ENCODE peak calls at places on chromosomes 5 and 9, in eight cellular contexts. M, Q, I, F, C, R, W and A are unnamed samples.
A peak's percentile ranks its signal among the peaks of the same experiment; 100 is the strongest.

GRCh38 chr9:12833701-12834100 is 58.9 kb downstream of the LURAP1L start:
- DNase-seq in M (no peak), Q (no peak), I (no peak), F (no peak), C (no peak), R (no peak), W (no peak), A (no peak)

GRCh38 chr5:147140558-147140957 is 94.3 kb upstream of the STK32A start:
- DNase-seq in M (no peak), Q (no peak), I (no peak), F (no peak), C (no peak), R (no peak), W (no peak), A (no peak)

GRCh38 chr5:172568308-172568923 is 72.6 kb upstream of the NEURL1B start:
- DNase-seq in M (no peak), Q (no peak), I (no peak), F (no peak), C (no peak), R (no peak), W (no peak), A (no peak)

GRCh38 chr5:10668697-10669096 is 92.3 kb downstream of the DAP start:
- DNase-seq in M (peak; percentile 26), Q (no peak), I (no peak), F (no peak), C (peak; percentile 53), R (no peak), W (no peak), A (peak; percentile 37)

GRCh38 chr9:110753734-110754231 is 85.2 kb downstream of the MUSK start:
- DNase-seq in M (peak; percentile 80), Q (peak; percentile 86), I (peak; percentile 72), F (no peak), C (no peak), R (no peak), W (no peak), A (peak; percentile 90)

GRCh38 chr5:78335976-78336375 is 24.4 kb upstream of the SCAMP1 start:
- DNase-seq in M (no peak), Q (no peak), I (no peak), F (no peak), C (no peak), R (no peak), W (no peak), A (no peak)

GRCh38 chr5:56545016-56545415 is 270.3 kb upstream of the MAP3K1 start:
- DNase-seq in M (peak; percentile 37), Q (no peak), I (no peak), F (no peak), C (no peak), R (no peak), W (no peak), A (peak; percentile 12)

GRCh38 chr5:143031781-143032724 is 261.9 kb downstream of the ARHGAP26 start:
- DNase-seq in M (no peak), Q (no peak), I (no peak), F (no peak), C (no peak), R (no peak), W (no peak), A (no peak)

GRCh38 chr5:108461628-108462367 is 79.9 kb upstream of the FBXL17 start:
- DNase-seq in M (peak; percentile 73), Q (peak; percentile 72), I (peak; percentile 49), F (no peak), C (no peak), R (no peak), W (no peak), A (peak; percentile 79)